ENCODE peak calls at places on chromosome 9, in nine cellular contexts. H is right atrium auricular region; S is body of pancreas; V is heart left ventricle; L is astrocyte; J is Peyer's patch; N is HepG2; C is CD8-positive, alpha-beta memory T cell; T is mammary epithelial cell. E is an unnamed sample.

GRCh38 chr9:134488251-134488900 is 153.2 kb upstream of the COL5A1 start:
- DNase-seq in S (peak; percentile 13), C (peak; percentile 31), N (no peak), H (peak; percentile 81), T (no peak), L (no peak), V (no peak), J (no peak), E (no peak)

GRCh38 chr9:134296301-134297081 is 29.8 kb upstream of the RXRA start:
- DNase-seq in H (no peak), L (no peak), S (no peak), C (no peak), N (no peak), V (peak; percentile 44), J (no peak), T (no peak), E (no peak)

GRCh38 chr9:131567910-131568309 is 22.6 kb downstream of the PRRT1B start:
- DNase-seq in S (no peak), T (no peak), N (no peak), C (peak; percentile 33), V (no peak), H (no peak), J (no peak), L (no peak), E (no peak)

GRCh38 chr9:134386951-134387831 is 60.9 kb downstream of the RXRA start:
- DNase-seq in N (no peak), L (no peak), H (no peak), V (no peak), T (no peak), J (no peak), S (peak; percentile 70), C (no peak), E (no peak)

GRCh38 chr9:34993502-34994428 is 4.2 kb downstream of the DNAJB5 start:
- DNase-seq in N (no peak), J (no peak), V (peak; percentile 87), H (peak; percentile 88), S (peak; percentile 35), T (no peak), L (peak; percentile 73), C (no peak), E (no peak)

GRCh38 chr9:135077497-135078200 is 9.8 kb upstream of the OLFM1 start:
- DNase-seq in T (no peak), J (peak; percentile 32), C (no peak), V (peak; percentile 61), S (peak; percentile 14), H (no peak), N (no peak), L (no peak), E (no peak)

GRCh38 chr9:37413311-37413710 is 9.2 kb upstream of the GRHPR start:
- DNase-seq in S (no peak), T (peak; percentile 52), C (no peak), J (no peak), H (no peak), V (no peak), N (no peak), L (no peak), E (no peak)

GRCh38 chr9:106953166-106953565 is 90.2 kb downstream of the ZNF462 start:
- DNase-seq in H (no peak), C (no peak), T (no peak), N (no peak), V (no peak), S (no peak), J (no peak), L (peak; percentile 84), E (no peak)

GRCh38 chr9:35688558-35689350 is 971 bp downstream of the TPM2 start:
- DNase-seq in V (no peak), J (no peak), C (no peak), L (peak; percentile 81), S (no peak), H (no peak), T (peak; percentile 83), N (peak; percentile 39), E (peak; percentile 55)

GRCh38 chr9:134962065-134962997 is 44.6 kb upstream of the FCN1 start:
- DNase-seq in L (no peak), H (no peak), S (no peak), C (no peak), J (peak; percentile 13), V (no peak), N (no peak), T (no peak), E (no peak)

GRCh38 chr9:92968081-92968480 is 20.8 kb downstream of the FGD3 start:
- DNase-seq in L (no peak), T (no peak), J (no peak), S (no peak), V (no peak), H (peak; percentile 40), C (no peak), N (no peak), E (no peak)

GRCh38 chr9:82148849-82149544 is 160.4 kb downstream of the SPATA31D1 start:
- DNase-seq in N (no peak), V (no peak), S (no peak), H (no peak), J (no peak), C (no peak), L (peak; percentile 99), T (no peak), E (no peak)

DNA sequence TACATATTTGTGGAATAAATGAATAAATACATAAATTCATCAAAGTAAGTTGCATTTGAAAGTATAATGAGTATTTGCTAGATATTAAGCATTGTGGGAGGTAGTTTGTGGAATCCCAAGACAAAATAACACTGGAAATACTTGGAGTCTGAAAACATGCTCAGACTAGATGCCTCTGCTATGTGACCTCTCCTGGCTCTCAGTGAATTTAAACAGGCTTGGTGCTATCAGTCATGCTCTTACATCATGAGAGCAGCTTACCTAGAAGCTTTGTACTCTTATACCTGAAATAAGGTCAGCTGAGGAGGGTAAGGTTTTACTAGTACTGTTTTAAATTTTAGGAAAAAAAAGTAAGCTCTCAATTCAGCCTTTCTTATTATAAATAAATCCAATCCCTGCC is 37.1 kb upstream of the RANBP6 start:
- DNase-seq in V (no peak), T (peak; percentile 74), L (no peak), N (no peak), J (no peak), C (no peak), H (no peak), S (no peak), E (no peak)
- H3K4me1 ChIP-seq in V (no peaks in the 10 kb centered on the region), T (peaks cover 15% of the 10 kb centered on the region), L (no peaks in the 10 kb centered on the region), N (peaks cover 7% of the 10 kb centered on the region), J (no peaks in the 10 kb centered on the region), C (peaks cover 4% of the 10 kb centered on the region), H (no peaks in the 10 kb centered on the region), S (peaks cover 5% of the 10 kb centered on the region), E (peaks cover 2% of the 10 kb centered on the region)

DNA sequence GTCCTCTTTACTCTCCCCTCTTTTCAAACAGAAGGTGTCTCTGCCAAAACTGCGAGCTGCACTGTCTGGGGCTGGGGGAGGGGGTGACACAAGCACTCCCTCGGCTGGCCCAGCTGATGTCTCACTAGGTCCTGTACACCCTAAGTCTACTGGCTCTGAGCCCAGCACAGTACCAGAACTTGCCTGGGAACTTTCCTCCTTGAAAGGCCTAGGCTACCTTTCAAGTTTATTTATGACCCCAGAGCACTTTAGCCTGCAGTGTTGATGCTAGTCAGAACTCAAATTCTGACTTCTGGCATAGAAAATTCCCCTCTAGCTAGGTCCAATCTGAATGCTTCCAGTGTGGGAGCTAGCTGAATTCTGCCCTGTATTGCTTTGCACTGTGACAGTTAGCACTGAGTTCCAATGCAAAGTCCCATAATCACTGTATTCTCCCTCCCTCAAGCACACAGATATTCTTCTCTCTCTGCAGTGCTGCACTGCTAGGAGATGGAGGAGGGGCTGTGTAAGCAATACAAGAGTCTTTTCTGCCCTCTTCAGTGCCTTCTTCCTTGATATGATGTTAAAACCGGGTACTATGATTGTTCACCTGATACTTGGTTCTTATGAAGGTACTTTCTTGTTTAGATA is 10.5 kb downstream of the LURAP1L start:
- DNase-seq in S (peak; percentile 40), H (no peak), T (peak; percentile 74), V (no peak), N (no peak), L (peak; percentile 34), C (no peak), J (peak; percentile 43), E (peak; percentile 27)
- H3K27ac ChIP-seq in S (peak overlapping the region; percentile 79), H (peak overlapping the region; percentile 33), T (peak overlapping the region; percentile 98), V (no peak overlapping the region), N (peak overlapping the region; percentile 88), L (peak overlapping the region; percentile 87), C (no peak overlapping the region), J (peak overlapping the region; percentile 21), E (no peak overlapping the region)

DNA sequence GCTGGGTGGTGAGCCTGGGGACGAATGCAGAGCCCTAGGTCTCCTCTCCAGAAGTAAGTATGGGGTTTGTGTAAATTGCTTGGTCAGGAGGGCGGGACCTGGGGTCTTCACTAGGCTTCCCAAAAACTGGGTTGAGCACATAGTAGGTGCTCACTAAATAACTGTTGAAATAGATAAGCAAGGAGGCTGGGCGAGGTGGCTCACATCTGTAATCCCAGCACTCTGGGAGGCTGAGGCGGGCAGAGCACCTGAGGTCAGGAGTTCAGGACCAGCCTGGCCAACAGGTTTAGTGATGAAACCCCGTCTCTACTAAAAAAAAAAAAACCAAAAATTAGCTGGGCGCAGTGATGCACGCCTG is 163.9 kb upstream of the IER5L start:
- DNase-seq in C (no peak), N (no peak), J (no peak), T (no peak), H (no peak), V (peak; percentile 15), S (no peak), L (no peak), E (no peak)
- H3K4me1 ChIP-seq in C (no peaks in the 10 kb centered on the region), N (peaks cover 77% of the 10 kb centered on the region), J (no peaks in the 10 kb centered on the region), T (peaks cover 8% of the 10 kb centered on the region), H (peaks cover 13% of the 10 kb centered on the region), V (no peaks in the 10 kb centered on the region), S (no peaks in the 10 kb centered on the region), L (peaks cover 19% of the 10 kb centered on the region), E (no peaks in the 10 kb centered on the region)

DNA sequence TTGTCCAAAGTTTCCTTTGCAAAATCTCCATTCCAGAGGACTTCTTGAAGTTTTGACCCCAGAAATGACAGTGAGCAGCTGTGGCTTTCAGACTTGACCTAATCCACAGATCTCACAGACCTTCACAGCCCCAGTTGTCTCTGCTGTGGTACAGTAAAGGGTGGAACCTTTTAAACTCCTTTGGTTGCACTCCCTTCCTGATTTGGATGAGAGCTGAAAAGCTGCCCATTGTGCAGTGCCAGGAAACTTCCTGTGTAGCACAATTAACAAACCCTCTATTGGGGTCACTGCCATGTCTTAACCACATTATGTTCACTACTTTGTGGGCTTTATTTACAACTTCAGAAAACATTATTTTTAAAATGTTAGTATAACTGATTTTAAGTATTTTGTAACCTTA is 56.7 kb upstream of the PCSK5 start:
- DNase-seq in S (no peak), V (no peak), C (no peak), T (no peak), J (no peak), H (no peak), N (no peak), L (no peak), E (no peak)
- H3K27ac ChIP-seq in S (no peak overlapping the region), V (no peak overlapping the region), C (no peak overlapping the region), T (no peak overlapping the region), J (no peak overlapping the region), H (no peak overlapping the region), N (no peak overlapping the region), L (no peak overlapping the region), E (no peak overlapping the region)

E was measured in small intestine.